ENCODE peak calls at places on chromosomes 12 and 14, in nine cellular contexts. One of them, this sample, is unnamed.

GRCh38 chr14:22887260-22887989 is 4.4 kb downstream of the REM2 start:
- DNase-seq in caudate nucleus: no peak
- DNase-seq in activated naive CD4-positive, alpha-beta T cell: no peak
- DNase-seq in hippocampal formation: no peak
- DNase-seq in MCF 10A: peak
- DNase-seq in lower leg skin: no peak
- DNase-seq in aorta: no peak
- DNase-seq in ecto neural progenitor cell: peak
- DNase-seq in AG10803: peak
- DNase-seq in this sample: no peak

GRCh38 chr14:77219591-77219990 is 38.0 kb downstream of the TMEM63C start:
- DNase-seq in caudate nucleus: no peak
- DNase-seq in activated naive CD4-positive, alpha-beta T cell: no peak
- DNase-seq in hippocampal formation: no peak
- DNase-seq in MCF 10A: no peak
- DNase-seq in lower leg skin: no peak
- DNase-seq in aorta: no peak
- DNase-seq in ecto neural progenitor cell: no peak
- DNase-seq in AG10803: no peak
- DNase-seq in this sample: no peak

GRCh38 chr12:10709808-10710207 is 13.3 kb downstream of the YBX3 start:
- DNase-seq in caudate nucleus: no peak
- DNase-seq in activated naive CD4-positive, alpha-beta T cell: no peak
- DNase-seq in hippocampal formation: no peak
- DNase-seq in MCF 10A: no peak
- DNase-seq in lower leg skin: no peak
- DNase-seq in aorta: no peak
- DNase-seq in ecto neural progenitor cell: no peak
- DNase-seq in AG10803: no peak
- DNase-seq in this sample: no peak

GRCh38 chr14:59897757-59898383 is 22.1 kb upstream of the LRRC9 start:
- DNase-seq in caudate nucleus: no peak
- DNase-seq in activated naive CD4-positive, alpha-beta T cell: no peak
- DNase-seq in hippocampal formation: peak
- DNase-seq in MCF 10A: peak
- DNase-seq in lower leg skin: no peak
- DNase-seq in aorta: no peak
- DNase-seq in ecto neural progenitor cell: peak
- DNase-seq in AG10803: no peak
- DNase-seq in this sample: no peak

GRCh38 chr12:3636328-3636727 is 116.6 kb downstream of the CRACR2A start:
- DNase-seq in caudate nucleus: no peak
- DNase-seq in activated naive CD4-positive, alpha-beta T cell: no peak
- DNase-seq in hippocampal formation: no peak
- DNase-seq in MCF 10A: no peak
- DNase-seq in lower leg skin: no peak
- DNase-seq in aorta: no peak
- DNase-seq in ecto neural progenitor cell: no peak
- DNase-seq in AG10803: no peak
- DNase-seq in this sample: no peak

GRCh38 chr14:75886661-75887348 is 95.0 kb downstream of the TGFB3 start:
- DNase-seq in caudate nucleus: no peak
- DNase-seq in activated naive CD4-positive, alpha-beta T cell: no peak
- DNase-seq in hippocampal formation: no peak
- DNase-seq in MCF 10A: peak
- DNase-seq in lower leg skin: no peak
- DNase-seq in aorta: no peak
- DNase-seq in ecto neural progenitor cell: no peak
- DNase-seq in AG10803: peak
- DNase-seq in this sample: no peak

GRCh38 chr12:75294338-75294737 is 35.8 kb downstream of the CAPS2 start:
- DNase-seq in caudate nucleus: no peak
- DNase-seq in activated naive CD4-positive, alpha-beta T cell: no peak
- DNase-seq in hippocampal formation: no peak
- DNase-seq in MCF 10A: no peak
- DNase-seq in lower leg skin: no peak
- DNase-seq in aorta: no peak
- DNase-seq in ecto neural progenitor cell: no peak
- DNase-seq in AG10803: no peak
- DNase-seq in this sample: no peak

GRCh38 chr12:3538691-3539030 is 47.7 kb downstream of the PRMT8 start:
- DNase-seq in caudate nucleus: no peak
- DNase-seq in activated naive CD4-positive, alpha-beta T cell: no peak
- DNase-seq in hippocampal formation: no peak
- DNase-seq in MCF 10A: no peak
- DNase-seq in lower leg skin: peak
- DNase-seq in aorta: no peak
- DNase-seq in ecto neural progenitor cell: peak
- DNase-seq in AG10803: no peak
- DNase-seq in this sample: no peak

GRCh38 chr12:108237272-108237671 is 101.8 kb downstream of the CMKLR1 start:
- DNase-seq in caudate nucleus: no peak
- DNase-seq in activated naive CD4-positive, alpha-beta T cell: no peak
- DNase-seq in hippocampal formation: no peak
- DNase-seq in MCF 10A: peak
- DNase-seq in lower leg skin: peak
- DNase-seq in aorta: no peak
- DNase-seq in ecto neural progenitor cell: no peak
- DNase-seq in AG10803: no peak
- DNase-seq in this sample: no peak

GRCh38 chr14:95527392-95528002 is 7.4 kb upstream of the GLRX5 start:
- DNase-seq in caudate nucleus: no peak
- DNase-seq in activated naive CD4-positive, alpha-beta T cell: no peak
- DNase-seq in hippocampal formation: no peak
- DNase-seq in MCF 10A: peak
- DNase-seq in lower leg skin: peak
- DNase-seq in aorta: peak
- DNase-seq in ecto neural progenitor cell: no peak
- DNase-seq in AG10803: peak
- DNase-seq in this sample: peak

GRCh38 chr14:24060984-24061913 is 9.4 kb downstream of the CARMIL3 start:
- DNase-seq in caudate nucleus: no peak
- DNase-seq in activated naive CD4-positive, alpha-beta T cell: no peak
- DNase-seq in hippocampal formation: no peak
- DNase-seq in MCF 10A: no peak
- DNase-seq in lower leg skin: no peak
- DNase-seq in aorta: no peak
- DNase-seq in ecto neural progenitor cell: no peak
- DNase-seq in AG10803: no peak
- DNase-seq in this sample: no peak

GRCh38 chr12:131736807-131737484 is 26.1 kb downstream of the SFSWAP start:
- DNase-seq in caudate nucleus: no peak
- DNase-seq in activated naive CD4-positive, alpha-beta T cell: no peak
- DNase-seq in hippocampal formation: no peak
- DNase-seq in MCF 10A: peak
- DNase-seq in lower leg skin: no peak
- DNase-seq in aorta: no peak
- DNase-seq in ecto neural progenitor cell: no peak
- DNase-seq in AG10803: peak
- DNase-seq in this sample: no peak

This sample was measured in tibial artery.